ENCODE peak calls at places on chromosomes 7 and 10, in ten cellular contexts. V, X, S, I, Y, B, J, G, D and T are unnamed samples.

GRCh38 chr10:97708976-97709745 is 4.4 kb upstream of the MARVELD1 start:
- DNase-seq in B (peak), X (peak), D (peak), V (peak), S (peak), J (peak), G (peak), I (no peak), Y (peak), T (peak)

GRCh38 chr10:17730667-17731066 is 21.3 kb upstream of the TMEM236 start:
- DNase-seq in Y (no peak), B (peak), I (no peak), G (no peak), S (no peak), X (no peak), D (no peak), V (no peak), J (no peak), T (peak)

GRCh38 chr7:45962861-45963260 is 41.8 kb upstream of the IGFBP3 start:
- DNase-seq in S (no peak), Y (no peak), X (no peak), I (no peak), V (no peak), G (no peak), D (no peak), J (no peak), B (no peak), T (no peak)

GRCh38 chr7:119929891-119930290 is 343.1 kb upstream of the KCND2 start:
- DNase-seq in V (no peak), S (no peak), I (no peak), X (no peak), Y (peak), D (no peak), G (no peak), J (no peak), B (no peak), T (no peak)

GRCh38 chr10:125455855-125456254 is 227.1 kb downstream of the TEX36 start:
- DNase-seq in D (no peak), B (no peak), Y (no peak), X (no peak), J (no peak), S (no peak), I (no peak), V (no peak), G (no peak), T (no peak)

GRCh38 chr10:488933-489215 is 200.6 kb downstream of the DIP2C start:
- DNase-seq in D (no peak), G (no peak), Y (no peak), X (no peak), V (no peak), S (no peak), J (no peak), I (no peak), B (no peak), T (no peak)

GRCh38 chr7:37408241-37408884 is 40.3 kb downstream of the ELMO1 start:
- DNase-seq in V (no peak), B (no peak), G (no peak), D (no peak), J (no peak), I (no peak), X (no peak), S (no peak), Y (no peak), T (no peak)

GRCh38 chr7:149334930-149335329 is 72.9 kb downstream of the ZNF783 start:
- DNase-seq in X (no peak), D (no peak), G (no peak), Y (no peak), B (no peak), S (no peak), I (no peak), J (no peak), V (no peak), T (no peak)

GRCh38 chr7:99824091-99824490 is 3.7 kb upstream of the CYP3A43 start:
- DNase-seq in J (no peak), G (no peak), D (no peak), X (no peak), Y (no peak), B (no peak), I (no peak), V (no peak), S (no peak), T (no peak)

GRCh38 chr10:110077436-110078120 is 69.8 kb downstream of the ADD3 start:
- DNase-seq in Y (peak), B (no peak), D (no peak), S (no peak), V (no peak), J (no peak), I (no peak), X (no peak), G (no peak), T (no peak)

GRCh38 chr10:110078317-110078716 is 70.5 kb downstream of the ADD3 start:
- DNase-seq in S (no peak), Y (no peak), J (no peak), B (no peak), V (no peak), G (no peak), D (no peak), I (no peak), X (no peak), T (no peak)

GRCh38 chr10:110074986-110075664 is 67.3 kb downstream of the ADD3 start:
- DNase-seq in Y (peak), S (no peak), I (no peak), X (peak), D (no peak), B (no peak), G (no peak), J (no peak), V (no peak), T (no peak)

GRCh38 chr10:110075726-110076125 is 67.9 kb downstream of the ADD3 start:
- DNase-seq in B (no peak), G (no peak), X (no peak), S (no peak), V (no peak), Y (no peak), J (no peak), I (no peak), D (no peak), T (no peak)

DNA sequence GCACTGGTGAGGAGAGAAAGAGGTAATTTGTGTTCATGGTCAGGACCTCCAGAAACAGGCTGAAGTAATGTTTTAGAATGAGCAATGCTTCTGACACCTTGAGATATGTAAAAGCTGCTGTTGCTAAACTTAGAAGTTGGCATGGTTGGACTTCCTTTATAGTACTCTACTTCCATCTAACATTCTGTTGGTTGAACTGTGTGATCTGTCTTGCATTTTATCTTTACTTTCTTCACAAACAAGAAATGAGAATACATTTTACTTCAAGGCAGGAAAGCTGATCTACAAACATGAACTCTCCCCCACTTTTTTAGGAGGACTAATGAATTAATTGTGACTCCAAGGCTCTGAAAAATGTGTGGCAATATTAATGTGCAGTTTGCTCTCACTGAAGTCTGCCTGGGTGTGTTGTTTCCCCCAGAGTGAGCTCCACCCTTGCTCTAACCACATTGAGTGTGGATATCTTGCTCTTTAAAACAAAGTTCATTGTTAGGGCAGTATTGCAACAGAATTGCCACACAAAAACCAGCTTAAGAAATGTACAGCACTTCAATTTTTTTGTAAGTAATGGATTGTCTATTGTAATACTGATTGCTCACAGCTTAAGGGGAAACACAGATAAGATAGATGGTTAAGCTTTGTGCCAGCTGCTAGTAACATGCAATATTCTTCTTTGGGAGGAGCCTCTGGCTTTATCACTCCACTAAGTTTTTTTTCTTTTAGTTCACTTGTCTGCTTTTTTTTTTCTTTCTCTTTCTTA is 69.0 kb downstream of the ADD3 start:
- DNase-seq in X (peak), J (peak), Y (peak), D (no peak), B (peak), G (no peak), S (peak), V (no peak), I (no peak), T (peak)
- H3K4me3 ChIP-seq in X (no peak), J (no peak), Y (peak), D (no peak), B (peak), G (peak), S (peak), V (no peak), I (no peak), T (no peak)

GRCh38 chr10:44962870-44963738 is 3.5 kb downstream of the RASSF4 start:
- DNase-seq in I (no peak), Y (no peak), X (no peak), B (no peak), G (no peak), J (peak), V (no peak), D (peak), S (peak), T (no peak)
- H3K4me3 ChIP-seq in I (peak), Y (no peak), X (no peak), B (no peak), G (peak), J (peak), V (no peak), D (no peak), S (peak), T (no peak)

GRCh38 chr10:68327889-68328786 is 3.7 kb upstream of the HNRNPH3 start:
- DNase-seq in S (no peak), V (peak), G (no peak), I (no peak), X (peak), Y (peak), B (no peak), D (peak), J (no peak), T (no peak)
- H3K4me3 ChIP-seq in S (peak), V (peak), G (peak), I (no peak), X (no peak), Y (peak), B (peak), D (no peak), J (no peak), T (no peak)

GRCh38 chr10:29689001-29689400 is 54.2 kb upstream of the SVIL start:
- DNase-seq in D (no peak), V (no peak), G (no peak), X (peak), B (no peak), Y (peak), S (no peak), J (no peak), I (no peak), T (no peak)

GRCh38 chr10:29694121-29694520 is 59.4 kb upstream of the SVIL start:
- DNase-seq in I (no peak), V (no peak), J (no peak), S (no peak), D (no peak), G (no peak), X (no peak), Y (no peak), B (no peak), T (no peak)

GRCh38 chr10:29691564-29692064 is 56.8 kb upstream of the SVIL start:
- DNase-seq in G (no peak), V (peak), J (no peak), D (peak), S (no peak), B (no peak), X (peak), I (no peak), Y (peak), T (no peak)

GRCh38 chr10:29688230-29688634 is 53.5 kb upstream of the SVIL start:
- DNase-seq in I (no peak), V (peak), G (no peak), S (no peak), X (no peak), Y (no peak), B (no peak), J (no peak), D (peak), T (no peak)

GRCh38 chr10:29692121-29692539 is 57.4 kb upstream of the SVIL start:
- DNase-seq in G (no peak), Y (no peak), D (peak), I (no peak), B (no peak), V (no peak), X (peak), S (no peak), J (no peak), T (no peak)
- H3K4me3 ChIP-seq in G (peak), Y (no peak), D (no peak), I (peak), B (peak), V (peak), X (no peak), S (no peak), J (peak), T (no peak)

DNA sequence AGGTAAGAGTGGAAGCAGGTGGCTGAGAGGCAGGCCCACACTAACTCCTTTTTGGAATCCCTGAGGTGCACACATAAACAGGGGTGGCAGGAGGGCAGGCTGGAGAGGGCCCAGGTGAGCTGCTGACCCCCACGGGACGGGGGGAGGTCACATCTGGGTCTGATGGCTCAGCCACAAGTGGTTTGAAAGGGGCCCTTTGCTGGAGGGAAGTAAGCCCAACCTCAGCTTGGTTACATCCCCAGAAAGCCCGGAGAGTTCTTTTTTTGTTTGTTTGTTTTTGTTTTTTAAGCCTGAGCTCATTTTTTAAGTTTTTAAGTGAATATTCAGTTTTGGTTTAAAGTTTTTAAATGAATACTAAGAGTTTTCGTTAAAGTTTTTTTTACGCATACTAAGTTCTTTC is 72.8 kb upstream of the CUX1 start:
- DNase-seq in V (no peak), D (peak), B (no peak), Y (no peak), X (no peak), G (no peak), I (no peak), S (peak), J (no peak), T (no peak)
- H3K4me3 ChIP-seq in V (no peak), D (no peak), B (no peak), Y (no peak), X (no peak), G (no peak), I (no peak), S (no peak), J (no peak), T (no peak)